ENCODE peak calls at places on chromosomes 1 and 21, in nine cellular contexts. V is left kidney, R is amniotic stem cell, Y is GM12892, Z is AG08396, K is fibroblast of mammary gland, D is AG04449, M is Ammon's horn, L is GM20000. T is an unnamed sample.

GRCh38 chr1:19680644-19681043 is 16.0 kb downstream of the HTR6 start:
- DNase-seq in V (no peak), R (no peak), Y (no peak), Z (no peak), K (no peak), D (no peak), M (no peak), L (no peak), T (no peak)

GRCh38 chr21:27582946-27583270 is 616.0 kb upstream of the ADAMTS5 start:
- DNase-seq in V (no peak), R (no peak), Y (no peak), Z (no peak), K (peak), D (no peak), M (no peak), L (no peak), T (no peak)

GRCh38 chr1:145995148-145995851 is 1.1 kb downstream of the TXNIP start:
- DNase-seq in V (no peak), R (no peak), Y (no peak), Z (no peak), K (no peak), D (no peak), M (no peak), L (no peak), T (no peak)

GRCh38 chr1:207890136-207890738 is 20.7 kb downstream of the CD34 start:
- DNase-seq in V (peak), R (no peak), Y (no peak), Z (peak), K (peak), D (peak), M (peak), L (no peak), T (no peak)

GRCh38 chr1:33561576-33561975 is 89.1 kb downstream of the ZSCAN20 start:
- DNase-seq in V (no peak), R (no peak), Y (no peak), Z (no peak), K (no peak), D (no peak), M (no peak), L (no peak), T (no peak)

GRCh38 chr1:54795841-54796468 is 5.2 kb downstream of the TTC22 start:
- DNase-seq in V (no peak), R (no peak), Y (no peak), Z (no peak), K (no peak), D (no peak), M (peak), L (no peak), T (no peak)

GRCh38 chr1:211118407-211119102 is 15.4 kb downstream of the KCNH1 start:
- DNase-seq in V (peak), R (peak), Y (no peak), Z (peak), K (peak), D (no peak), M (no peak), L (no peak), T (no peak)

GRCh38 chr1:210291786-210292275 is 36.9 kb upstream of the HHAT start:
- DNase-seq in V (no peak), R (peak), Y (no peak), Z (peak), K (peak), D (peak), M (no peak), L (no peak), T (no peak)

GRCh38 chr1:155069551-155070391 is 6.2 kb downstream of the EFNA4 start:
- DNase-seq in V (peak), R (no peak), Y (no peak), Z (no peak), K (no peak), D (no peak), M (no peak), L (no peak), T (no peak)

GRCh38 chr1:52665173-52666020 is 32.4 kb downstream of the SHISAL2A start:
- DNase-seq in V (no peak), R (no peak), Y (no peak), Z (no peak), K (peak), D (no peak), M (no peak), L (no peak), T (no peak)

GRCh38 chr1:188706742-188707141 is 1770.9 kb downstream of the BRINP3 start:
- DNase-seq in V (no peak), R (peak), Y (no peak), Z (no peak), K (no peak), D (peak), M (no peak), L (no peak), T (no peak)

GRCh38 chr1:179129702-179130473 is 48.0 kb downstream of the TOR3A start:
- DNase-seq in V (no peak), R (no peak), Y (no peak), Z (no peak), K (no peak), D (no peak), M (peak), L (peak), T (no peak)

GRCh38 chr1:244319283-244320132 is 132.2 kb downstream of the ADSS2 start:
- DNase-seq in V (no peak), R (no peak), Y (peak), Z (peak), K (peak), D (peak), M (peak), L (peak), T (no peak)

GRCh38 chr1:157377216-157377821 is 175.0 kb downstream of the FCRL5 start:
- DNase-seq in V (peak), R (no peak), Y (no peak), Z (peak), K (peak), D (no peak), M (no peak), L (no peak), T (no peak)

GRCh38 chr1:22689505-22689904 is 21.1 kb upstream of the EPHB2 start:
- DNase-seq in V (peak), R (peak), Y (no peak), Z (peak), K (peak), D (peak), M (no peak), L (no peak), T (no peak)